ENCODE peak calls at places on chromosomes 3 and 15, in nine cellular contexts. One of them, this sample, is unnamed.
A peak's percentile ranks its signal among the peaks of the same experiment; 100 is the strongest.

GRCh38 chr3:8627541-8627940 is 17.1 kb downstream of the SSUH2 start:
- DNase-seq in heart left ventricle: no peak
- DNase-seq in coronary artery: no peak
- DNase-seq in Peyer's patch: peak; percentile 14
- DNase-seq in HFFc6: no peak
- DNase-seq in thyroid gland: no peak
- DNase-seq in esophagus squamous epithelium: no peak
- DNase-seq in cardiac fibroblast: no peak
- DNase-seq in GM10248: no peak
- DNase-seq in this sample: no peak

GRCh38 chr15:74024687-74025086 is 30.2 kb downstream of the PML start:
- DNase-seq in cardiac fibroblast: no peak
- DNase-seq in coronary artery: no peak
- DNase-seq in thyroid gland: no peak
- DNase-seq in GM10248: no peak
- DNase-seq in Peyer's patch: no peak
- DNase-seq in HFFc6: no peak
- DNase-seq in esophagus squamous epithelium: no peak
- DNase-seq in heart left ventricle: no peak
- DNase-seq in this sample: no peak

GRCh38 chr3:188296761-188297689 is 143.1 kb downstream of the LPP start:
- DNase-seq in HFFc6: peak; percentile 62
- DNase-seq in heart left ventricle: peak; percentile 26
- DNase-seq in Peyer's patch: peak; percentile 60
- DNase-seq in cardiac fibroblast: peak; percentile 93
- DNase-seq in coronary artery: no peak
- DNase-seq in esophagus squamous epithelium: no peak
- DNase-seq in thyroid gland: no peak
- DNase-seq in GM10248: no peak
- DNase-seq in this sample: no peak

GRCh38 chr3:78287085-78287484 is 1247.2 kb downstream of the ROBO2 start:
- DNase-seq in cardiac fibroblast: no peak
- DNase-seq in heart left ventricle: no peak
- DNase-seq in HFFc6: no peak
- DNase-seq in Peyer's patch: no peak
- DNase-seq in thyroid gland: no peak
- DNase-seq in esophagus squamous epithelium: no peak
- DNase-seq in GM10248: no peak
- DNase-seq in coronary artery: no peak
- DNase-seq in this sample: no peak

GRCh38 chr3:9780451-9780797 is 10.7 kb upstream of the CAMK1 start:
- DNase-seq in heart left ventricle: no peak
- DNase-seq in esophagus squamous epithelium: no peak
- DNase-seq in coronary artery: no peak
- DNase-seq in GM10248: no peak
- DNase-seq in cardiac fibroblast: no peak
- DNase-seq in HFFc6: no peak
- DNase-seq in thyroid gland: peak; percentile 46
- DNase-seq in Peyer's patch: no peak
- DNase-seq in this sample: no peak

GRCh38 chr15:98428253-98428989 is 219.9 kb upstream of the IGF1R start:
- DNase-seq in cardiac fibroblast: peak; percentile 74
- DNase-seq in coronary artery: peak; percentile 82
- DNase-seq in thyroid gland: peak; percentile 66
- DNase-seq in heart left ventricle: peak; percentile 67
- DNase-seq in Peyer's patch: peak; percentile 79
- DNase-seq in HFFc6: peak; percentile 73
- DNase-seq in GM10248: peak; percentile 81
- DNase-seq in esophagus squamous epithelium: no peak
- DNase-seq in this sample: peak; percentile 60

GRCh38 chr3:143736651-143737050 is 111.6 kb downstream of the SLC9A9 start:
- DNase-seq in heart left ventricle: no peak
- DNase-seq in thyroid gland: no peak
- DNase-seq in HFFc6: no peak
- DNase-seq in coronary artery: no peak
- DNase-seq in Peyer's patch: no peak
- DNase-seq in esophagus squamous epithelium: no peak
- DNase-seq in GM10248: no peak
- DNase-seq in cardiac fibroblast: peak; percentile 33
- DNase-seq in this sample: no peak

GRCh38 chr15:42146551-42147430 is 9.6 kb downstream of the PLA2G4F start:
- DNase-seq in HFFc6: no peak
- DNase-seq in GM10248: no peak
- DNase-seq in esophagus squamous epithelium: no peak
- DNase-seq in cardiac fibroblast: no peak
- DNase-seq in heart left ventricle: no peak
- DNase-seq in thyroid gland: peak; percentile 85
- DNase-seq in Peyer's patch: peak; percentile 38
- DNase-seq in coronary artery: peak; percentile 21
- DNase-seq in this sample: peak; percentile 6

GRCh38 chr3:53194218-53195065 is 33.4 kb downstream of the PRKCD start:
- DNase-seq in heart left ventricle: peak; percentile 71
- DNase-seq in Peyer's patch: no peak
- DNase-seq in coronary artery: no peak
- DNase-seq in GM10248: no peak
- DNase-seq in esophagus squamous epithelium: no peak
- DNase-seq in HFFc6: no peak
- DNase-seq in cardiac fibroblast: peak; percentile 35
- DNase-seq in thyroid gland: peak; percentile 76
- DNase-seq in this sample: no peak

GRCh38 chr15:34993413-34993812 is 5.3 kb upstream of the ZNF770 start:
- DNase-seq in Peyer's patch: no peak
- DNase-seq in GM10248: no peak
- DNase-seq in heart left ventricle: no peak
- DNase-seq in thyroid gland: no peak
- DNase-seq in esophagus squamous epithelium: no peak
- DNase-seq in cardiac fibroblast: peak; percentile 19
- DNase-seq in HFFc6: no peak
- DNase-seq in coronary artery: no peak
- DNase-seq in this sample: no peak

GRCh38 chr15:56968821-56969220 is 50.4 kb downstream of the TCF12 start:
- DNase-seq in Peyer's patch: no peak
- DNase-seq in heart left ventricle: no peak
- DNase-seq in thyroid gland: no peak
- DNase-seq in coronary artery: no peak
- DNase-seq in cardiac fibroblast: no peak
- DNase-seq in GM10248: no peak
- DNase-seq in esophagus squamous epithelium: no peak
- DNase-seq in HFFc6: no peak
- DNase-seq in this sample: no peak

GRCh38 chr3:55431041-55431440 is 56.1 kb downstream of the WNT5A start:
- DNase-seq in coronary artery: no peak
- DNase-seq in esophagus squamous epithelium: no peak
- DNase-seq in heart left ventricle: no peak
- DNase-seq in Peyer's patch: no peak
- DNase-seq in thyroid gland: no peak
- DNase-seq in GM10248: no peak
- DNase-seq in HFFc6: no peak
- DNase-seq in cardiac fibroblast: no peak
- DNase-seq in this sample: no peak

GRCh38 chr3:55435446-55435845 is 51.7 kb downstream of the WNT5A start:
- DNase-seq in cardiac fibroblast: no peak
- DNase-seq in HFFc6: no peak
- DNase-seq in esophagus squamous epithelium: no peak
- DNase-seq in Peyer's patch: no peak
- DNase-seq in thyroid gland: no peak
- DNase-seq in heart left ventricle: no peak
- DNase-seq in GM10248: no peak
- DNase-seq in coronary artery: no peak
- DNase-seq in this sample: no peak

GRCh38 chr3:55436644-55437043 is 50.5 kb downstream of the WNT5A start:
- DNase-seq in coronary artery: no peak
- DNase-seq in Peyer's patch: no peak
- DNase-seq in cardiac fibroblast: no peak
- DNase-seq in esophagus squamous epithelium: no peak
- DNase-seq in thyroid gland: no peak
- DNase-seq in HFFc6: no peak
- DNase-seq in GM10248: no peak
- DNase-seq in heart left ventricle: no peak
- DNase-seq in this sample: no peak

GRCh38 chr3:55439657-55440405 is 47.3 kb downstream of the WNT5A start:
- DNase-seq in Peyer's patch: no peak
- DNase-seq in cardiac fibroblast: no peak
- DNase-seq in heart left ventricle: no peak
- DNase-seq in HFFc6: no peak
- DNase-seq in esophagus squamous epithelium: no peak
- DNase-seq in coronary artery: peak; percentile 53
- DNase-seq in GM10248: no peak
- DNase-seq in thyroid gland: no peak
- DNase-seq in this sample: no peak

GRCh38 chr3:55434789-55435188 is 52.3 kb downstream of the WNT5A start:
- DNase-seq in cardiac fibroblast: peak; percentile 69
- DNase-seq in esophagus squamous epithelium: no peak
- DNase-seq in GM10248: peak; percentile 19
- DNase-seq in HFFc6: peak; percentile 17
- DNase-seq in coronary artery: no peak
- DNase-seq in heart left ventricle: no peak
- DNase-seq in thyroid gland: no peak
- DNase-seq in Peyer's patch: peak; percentile 71
- DNase-seq in this sample: no peak
- TF ChIP-seq CTCF in cardiac fibroblast: peak; percentile 71
- TF ChIP-seq CTCF in esophagus squamous epithelium: peak; percentile 30
- TF ChIP-seq CTCF in GM10248: peak; percentile 71
- TF ChIP-seq CTCF in HFFc6: peak; percentile 81
- TF ChIP-seq CTCF in coronary artery: no peak
- TF ChIP-seq CTCF in heart left ventricle: no peak
- TF ChIP-seq CTCF in thyroid gland: peak; percentile 44
- TF ChIP-seq CTCF in Peyer's patch: peak; percentile 67
- TF ChIP-seq CTCF in this sample: no peak

DNA sequence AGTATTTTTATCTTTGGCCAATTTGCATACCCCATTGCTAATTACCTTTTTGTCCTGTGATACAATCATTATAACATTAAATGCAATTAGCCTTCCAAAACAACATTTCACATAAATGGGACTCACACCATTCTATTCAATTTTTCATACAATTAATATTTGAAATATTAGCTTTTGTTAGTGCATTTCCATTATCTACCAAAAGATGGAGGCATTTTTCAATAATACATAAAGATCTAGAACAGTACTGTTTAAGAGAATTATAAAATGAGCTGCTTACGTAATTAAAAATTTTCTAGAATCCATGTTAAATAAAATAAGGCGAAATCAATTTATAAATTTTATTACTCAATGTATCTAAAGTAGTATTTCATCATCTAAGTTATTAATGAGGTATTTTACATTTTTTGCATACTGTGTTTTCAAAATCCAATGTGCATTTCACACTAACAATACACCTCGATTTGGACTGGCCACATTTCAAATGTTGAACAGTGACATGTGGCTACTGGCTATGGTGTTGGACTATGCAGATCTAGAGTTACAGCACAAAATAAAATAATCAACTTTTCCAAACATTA is 74.3 kb downstream of the TJP1 start:
- DNase-seq in Peyer's patch: no peak
- DNase-seq in coronary artery: no peak
- DNase-seq in thyroid gland: no peak
- DNase-seq in GM10248: no peak
- DNase-seq in esophagus squamous epithelium: no peak
- DNase-seq in cardiac fibroblast: peak; percentile 53
- DNase-seq in heart left ventricle: no peak
- DNase-seq in HFFc6: peak; percentile 6
- DNase-seq in this sample: no peak
- TF ChIP-seq CTCF in Peyer's patch: peak; percentile 34
- TF ChIP-seq CTCF in coronary artery: peak; percentile 20
- TF ChIP-seq CTCF in thyroid gland: peak; percentile 59
- TF ChIP-seq CTCF in GM10248: peak; percentile 30
- TF ChIP-seq CTCF in esophagus squamous epithelium: peak; percentile 9
- TF ChIP-seq CTCF in cardiac fibroblast: peak; percentile 44
- TF ChIP-seq CTCF in heart left ventricle: peak; percentile 56
- TF ChIP-seq CTCF in HFFc6: peak; percentile 80
- TF ChIP-seq CTCF in this sample: no peak

GRCh38 chr3:138944136-138944658 is 2.7 kb downstream of the FOXL2 start:
- DNase-seq in esophagus squamous epithelium: no peak
- DNase-seq in cardiac fibroblast: no peak
- DNase-seq in coronary artery: peak; percentile 45
- DNase-seq in HFFc6: no peak
- DNase-seq in GM10248: no peak
- DNase-seq in thyroid gland: no peak
- DNase-seq in Peyer's patch: no peak
- DNase-seq in heart left ventricle: no peak
- DNase-seq in this sample: no peak

GRCh38 chr3:138943724-138944131 is 3.2 kb downstream of the FOXL2 start:
- DNase-seq in esophagus squamous epithelium: no peak
- DNase-seq in thyroid gland: no peak
- DNase-seq in HFFc6: no peak
- DNase-seq in heart left ventricle: no peak
- DNase-seq in cardiac fibroblast: no peak
- DNase-seq in coronary artery: peak; percentile 4
- DNase-seq in Peyer's patch: no peak
- DNase-seq in GM10248: no peak
- DNase-seq in this sample: no peak

GRCh38 chr3:138942271-138942670 is 4.7 kb downstream of the FOXL2 start:
- DNase-seq in heart left ventricle: no peak
- DNase-seq in cardiac fibroblast: no peak
- DNase-seq in thyroid gland: no peak
- DNase-seq in HFFc6: no peak
- DNase-seq in esophagus squamous epithelium: no peak
- DNase-seq in GM10248: no peak
- DNase-seq in Peyer's patch: no peak
- DNase-seq in coronary artery: no peak
- DNase-seq in this sample: no peak

GRCh38 chr3:138941259-138941885 is 5.6 kb downstream of the FOXL2 start:
- DNase-seq in Peyer's patch: no peak
- DNase-seq in cardiac fibroblast: peak; percentile 60
- DNase-seq in coronary artery: no peak
- DNase-seq in GM10248: peak; percentile 25
- DNase-seq in thyroid gland: no peak
- DNase-seq in esophagus squamous epithelium: no peak
- DNase-seq in HFFc6: peak; percentile 45
- DNase-seq in heart left ventricle: no peak
- DNase-seq in this sample: no peak

GRCh38 chr3:138942861-138943623 is 3.9 kb downstream of the FOXL2 start:
- DNase-seq in coronary artery: peak; percentile 59
- DNase-seq in thyroid gland: no peak
- DNase-seq in heart left ventricle: no peak
- DNase-seq in HFFc6: no peak
- DNase-seq in GM10248: no peak
- DNase-seq in esophagus squamous epithelium: no peak
- DNase-seq in cardiac fibroblast: no peak
- DNase-seq in Peyer's patch: no peak
- DNase-seq in this sample: no peak
- TF ChIP-seq CTCF in coronary artery: no peak
- TF ChIP-seq CTCF in thyroid gland: no peak
- TF ChIP-seq CTCF in heart left ventricle: no peak
- TF ChIP-seq CTCF in HFFc6: no peak
- TF ChIP-seq CTCF in GM10248: no peak
- TF ChIP-seq CTCF in esophagus squamous epithelium: no peak
- TF ChIP-seq CTCF in cardiac fibroblast: no peak
- TF ChIP-seq CTCF in Peyer's patch: no peak
- TF ChIP-seq CTCF in this sample: no peak

DNA sequence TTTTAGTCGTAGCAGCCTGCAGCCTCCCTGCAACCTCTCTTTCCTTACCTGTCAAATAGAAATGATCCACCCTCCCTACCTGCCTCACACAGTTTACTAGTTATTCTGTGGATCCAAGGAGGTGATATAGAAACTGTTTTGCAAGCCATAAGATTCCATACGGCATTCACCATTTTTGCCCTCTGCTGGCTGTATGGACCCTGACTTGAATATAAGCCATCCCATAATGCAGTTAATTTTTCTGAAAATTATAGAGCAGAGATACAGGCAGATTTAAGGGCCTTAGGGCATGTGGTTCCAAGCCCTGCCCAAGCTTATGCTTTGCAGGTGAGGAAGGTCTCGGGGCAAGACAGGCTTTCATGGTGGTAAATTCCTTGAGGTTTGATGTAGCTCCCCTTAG is 63.7 kb downstream of the CPN2 start:
- DNase-seq in esophagus squamous epithelium: no peak
- DNase-seq in HFFc6: no peak
- DNase-seq in cardiac fibroblast: no peak
- DNase-seq in thyroid gland: no peak
- DNase-seq in heart left ventricle: no peak
- DNase-seq in Peyer's patch: no peak
- DNase-seq in coronary artery: no peak
- DNase-seq in GM10248: no peak
- DNase-seq in this sample: no peak
- TF ChIP-seq CTCF in esophagus squamous epithelium: no peak
- TF ChIP-seq CTCF in HFFc6: no peak
- TF ChIP-seq CTCF in cardiac fibroblast: no peak
- TF ChIP-seq CTCF in thyroid gland: no peak
- TF ChIP-seq CTCF in heart left ventricle: no peak
- TF ChIP-seq CTCF in Peyer's patch: peak; percentile 13
- TF ChIP-seq CTCF in coronary artery: no peak
- TF ChIP-seq CTCF in GM10248: no peak
- TF ChIP-seq CTCF in this sample: no peak